ENCODE peak calls at places on chromosomes 16 and 17, in six cellular contexts. F is CD4-positive, alpha-beta T cell; R is A673; K is brain microvascular endothelial cell; H is fibroblast of lung; N is effector memory CD4-positive, alpha-beta T cell. X is an unnamed sample. For H3K27me3, the result is how much of the 10 kb centered on the place peaks cover.

GRCh38 chr17:63381101-63381729 is 64.9 kb downstream of the CYB561 start:
- DNase-seq in H (peak), K (peak), N (no peak), R (no peak), F (no peak), X (no peak)

GRCh38 chr16:68902376-68903345 is 59.3 kb downstream of the TANGO6 start:
- DNase-seq in N (no peak), F (no peak), K (peak), R (peak), H (peak), X (peak)

GRCh38 chr17:65560628-65561371 is 648 bp downstream of the AXIN2 start:
- DNase-seq in H (peak), F (peak), N (peak), R (peak), K (peak), X (peak)

GRCh38 chr16:49350265-49351103 is 23.1 kb upstream of the C16orf78 start:
- DNase-seq in F (peak), H (peak), N (no peak), R (peak), K (peak), X (peak)

GRCh38 chr16:13093676-13094075 is 192.3 kb downstream of the SHISA9 start:
- DNase-seq in K (no peak), R (no peak), N (no peak), F (no peak), H (no peak), X (no peak)

GRCh38 chr16:79336437-79337229 is 263.9 kb downstream of the MAF start:
- DNase-seq in R (no peak), H (no peak), N (no peak), F (no peak), K (no peak), X (no peak)

GRCh38 chr17:11628374-11628773 is 30.1 kb downstream of the DNAH9 start:
- DNase-seq in F (no peak), N (no peak), K (no peak), H (no peak), R (no peak), X (no peak)

GRCh38 chr16:24036614-24037013 is 200.8 kb downstream of the PRKCB start:
- DNase-seq in R (peak), F (no peak), K (peak), N (no peak), H (peak), X (no peak)

DNA sequence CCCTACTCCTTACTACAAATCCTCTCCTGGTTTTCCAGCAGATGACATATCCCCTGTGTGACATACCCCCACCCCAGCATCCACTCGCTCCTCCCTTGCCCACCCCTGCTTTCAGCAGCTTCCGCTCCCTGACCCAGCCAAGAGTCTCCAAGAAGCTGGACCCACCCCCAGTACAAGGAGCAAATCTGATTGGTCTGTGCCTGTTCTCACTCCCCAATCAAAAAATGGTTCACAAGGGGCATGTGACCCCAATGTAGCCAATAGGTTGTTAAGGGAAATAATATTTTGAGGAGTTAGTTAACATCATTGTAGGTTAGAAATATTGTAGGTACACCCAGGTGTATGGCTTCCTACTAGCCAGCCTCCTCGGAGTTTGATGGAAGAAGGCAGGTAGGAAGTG is 70.1 kb downstream of the GP2 start:
- DNase-seq in H (no peak), F (no peak), K (no peak), N (no peak), R (no peak), X (no peak)
- H3K27me3 ChIP-seq in H (under half), F (under half), K (under half), N (under half), R (under half), X (under half)

DNA sequence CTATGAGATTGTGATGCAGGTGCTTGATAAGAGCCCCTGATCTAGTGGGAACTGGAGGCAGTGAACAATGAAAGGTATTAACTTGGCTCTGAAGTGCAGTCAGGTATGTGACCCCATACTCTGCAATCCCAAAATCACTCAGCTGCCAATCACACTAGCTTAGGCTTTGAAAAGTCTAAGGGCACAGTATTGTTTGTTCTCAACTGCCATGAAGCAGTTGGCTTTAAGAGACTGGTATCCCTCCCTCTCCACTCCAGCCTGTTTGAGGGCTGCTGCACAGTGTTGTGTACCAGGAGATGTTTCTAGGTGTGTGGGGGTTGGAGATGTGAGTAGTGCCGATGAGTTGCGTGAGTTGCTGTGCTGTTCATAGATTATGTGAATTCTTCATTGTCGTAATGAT is 2.4 kb downstream of the YPEL2 start:
- DNase-seq in H (no peak), F (no peak), R (no peak), N (no peak), K (no peak), X (no peak)
- H3K27ac ChIP-seq in H (no peak), F (no peak), R (no peak), N (no peak), K (no peak), X (no peak)

GRCh38 chr17:74546586-74546985 is 671 bp upstream of the CD300C start:
- DNase-seq in R (no peak), H (no peak), N (no peak), F (no peak), K (no peak), X (no peak)
- H3K27me3 ChIP-seq in R (under half), H (under half), N (under half), F (under half), K (under half), X (under half)

GRCh38 chr16:86289907-86290306 is 220.4 kb upstream of the FOXF1 start:
- DNase-seq in R (no peak), F (no peak), H (no peak), K (no peak), N (no peak), X (no peak)

GRCh38 chr16:86292171-86292775 is 218.1 kb upstream of the FOXF1 start:
- DNase-seq in F (no peak), K (no peak), R (no peak), N (no peak), H (no peak), X (peak)

GRCh38 chr16:86289304-86289703 is 221.0 kb upstream of the FOXF1 start:
- DNase-seq in R (no peak), F (no peak), N (no peak), H (no peak), K (no peak), X (no peak)

GRCh38 chr16:86292942-86293341 is 217.4 kb upstream of the FOXF1 start:
- DNase-seq in H (no peak), N (no peak), K (no peak), F (no peak), R (no peak), X (no peak)

GRCh38 chr16:86291491-86291890 is 218.8 kb upstream of the FOXF1 start:
- DNase-seq in N (no peak), R (no peak), H (no peak), F (no peak), K (no peak), X (peak)
- H3K27ac ChIP-seq in N (no peak), R (no peak), H (no peak), F (no peak), K (no peak), X (no peak)

DNA sequence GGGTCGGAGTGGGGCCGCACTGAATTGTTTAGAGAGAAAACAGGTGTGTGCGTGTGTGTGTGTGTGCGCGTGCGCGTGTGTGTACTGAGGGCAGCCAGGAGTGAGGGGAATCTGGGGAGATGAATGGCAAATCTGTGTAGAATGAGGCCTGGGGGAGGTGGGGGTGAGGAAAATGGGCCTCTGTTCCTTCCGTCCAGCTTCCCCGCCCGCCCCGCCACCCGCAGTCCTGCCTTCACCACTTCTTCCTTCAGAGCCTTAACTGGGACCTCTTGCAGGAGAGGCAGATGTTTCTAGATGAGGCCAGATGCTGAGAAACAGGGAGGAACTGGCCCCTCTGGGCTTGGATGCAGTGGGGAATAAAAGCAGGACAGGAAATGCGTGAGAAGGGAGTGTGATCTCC is 29.7 kb upstream of the NGFR start:
- DNase-seq in H (no peak), R (no peak), K (no peak), F (no peak), N (no peak), X (no peak)
- H3K27me3 ChIP-seq in H (under half), R (under half), K (under half), F (under half), N (under half), X (under half)

DNA sequence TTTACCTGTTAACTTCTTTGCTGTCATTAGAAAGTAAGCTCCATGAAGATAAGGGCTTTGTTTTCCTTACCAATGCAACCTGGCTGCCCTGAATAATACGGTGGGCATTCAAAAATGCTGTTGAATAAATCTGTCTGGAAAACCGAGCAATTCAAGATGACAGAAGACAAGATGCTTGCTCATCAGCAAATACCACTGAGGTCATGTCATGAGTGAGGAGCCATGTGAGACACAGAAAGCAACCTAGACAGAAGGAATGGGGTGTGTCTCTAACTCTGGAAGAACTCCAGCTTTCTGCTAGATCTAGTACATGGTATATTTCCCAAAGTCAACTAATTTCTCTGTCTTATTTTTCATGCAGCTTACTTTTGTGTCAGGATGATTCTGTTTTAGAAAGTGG is 64.2 kb downstream of the STH start:
- DNase-seq in R (peak), N (no peak), K (peak), H (peak), F (no peak), X (no peak)
- H3K27ac ChIP-seq in R (no peak), N (no peak), K (peak), H (no peak), F (no peak), X (no peak)

X was measured in Peyer's patch.